ENCODE peak calls at places on chromosome X, in nine cellular contexts. P, Y, F, X, S, W, T, U and B are unnamed samples.

GRCh38 chrX:1727531-1728027 is 112.7 kb downstream of the ASMT start:
- DNase-seq in P (no peak), Y (no peak), F (no peak), X (no peak), S (no peak), W (no peak), T (no peak), U (no peak), B (no peak)

GRCh38 chrX:147894332-147894870 is 17.3 kb upstream of the FMR1 start:
- DNase-seq in P (no peak), Y (peak; percentile 24), F (no peak), X (no peak), S (no peak), W (no peak), T (no peak), U (no peak), B (no peak)

GRCh38 chrX:112818114-112819012 is 22.3 kb downstream of the AMOT start:
- DNase-seq in P (no peak), Y (no peak), F (no peak), X (no peak), S (no peak), W (no peak), T (no peak), U (no peak), B (no peak)

GRCh38 chrX:8820910-8821527 is 19.8 kb upstream of the FAM9A start:
- DNase-seq in P (no peak), Y (peak; percentile 36), F (no peak), X (no peak), S (peak; percentile 6), W (no peak), T (no peak), U (no peak), B (peak; percentile 23)

GRCh38 chrX:54633641-54634040 is 103.6 kb downstream of the GNL3L start:
- DNase-seq in P (no peak), Y (peak; percentile 78), F (no peak), X (no peak), S (peak; percentile 28), W (no peak), T (no peak), U (no peak), B (no peak)

GRCh38 chrX:148542481-148543255 is 42.3 kb downstream of the AFF2 start:
- DNase-seq in P (no peak), Y (no peak), F (no peak), X (no peak), S (no peak), W (no peak), T (no peak), U (no peak), B (no peak)

GRCh38 chrX:148577711-148578110 is 77.3 kb downstream of the AFF2 start:
- DNase-seq in P (no peak), Y (no peak), F (no peak), X (no peak), S (no peak), W (no peak), T (no peak), U (no peak), B (no peak)

GRCh38 chrX:130878350-130879341 is 24.4 kb downstream of the ENOX2 start:
- DNase-seq in P (no peak), Y (peak; percentile 91), F (no peak), X (peak; percentile 68), S (peak; percentile 85), W (no peak), T (peak; percentile 26), U (no peak), B (no peak)

GRCh38 chrX:136880003-136880451 is 498 bp downstream of the RBMX start:
- DNase-seq in P (peak; percentile 5), Y (peak; percentile 26), F (peak; percentile 50), X (no peak), S (no peak), W (peak; percentile 41), T (peak; percentile 78), U (peak; percentile 22), B (peak; percentile 12)

GRCh38 chrX:39693298-39693697 is 404.5 kb downstream of the BCOR start:
- DNase-seq in P (no peak), Y (no peak), F (no peak), X (no peak), S (no peak), W (no peak), T (no peak), U (no peak), B (no peak)

GRCh38 chrX:37926700-37927099 is 79.3 kb upstream of the DYNLT3 start:
- DNase-seq in P (peak; percentile 11), Y (peak; percentile 67), F (no peak), X (no peak), S (peak; percentile 41), W (peak; percentile 28), T (no peak), U (no peak), B (no peak)

GRCh38 chrX:65581661-65582339 is 47.2 kb upstream of the LAS1L start:
- DNase-seq in P (peak; percentile 52), Y (peak; percentile 70), F (peak; percentile 83), X (peak; percentile 68), S (peak; percentile 61), W (peak; percentile 77), T (no peak), U (peak; percentile 61), B (peak; percentile 57)

GRCh38 chrX:48531359-48531954 is 8.1 kb upstream of the TBC1D25 start:
- DNase-seq in P (no peak), Y (peak; percentile 80), F (no peak), X (no peak), S (peak; percentile 69), W (no peak), T (no peak), U (no peak), B (no peak)

GRCh38 chrX:645024-645376 is 14.4 kb downstream of the SHOX start:
- DNase-seq in P (no peak), Y (no peak), F (peak; percentile 77), X (no peak), S (no peak), W (no peak), T (no peak), U (no peak), B (no peak)

GRCh38 chrX:134999469-134999868 is 8.7 kb downstream of the SMIM10 start:
- DNase-seq in P (peak; percentile 22), Y (peak; percentile 72), F (no peak), X (no peak), S (peak; percentile 69), W (peak; percentile 21), T (no peak), U (no peak), B (no peak)

GRCh38 chrX:41406211-41406610 is 40.9 kb upstream of the NYX start:
- DNase-seq in P (no peak), Y (no peak), F (no peak), X (no peak), S (peak; percentile 18), W (no peak), T (no peak), U (no peak), B (no peak)

GRCh38 chrX:77160301-77160700 is 286.9 kb upstream of the FGF16 start:
- DNase-seq in P (no peak), Y (no peak), F (no peak), X (no peak), S (no peak), W (peak; percentile 0), T (no peak), U (no peak), B (peak; percentile 27)

GRCh38 chrX:64894454-64895038 is 81.7 kb downstream of the ZC4H2 start:
- DNase-seq in P (peak; percentile 12), Y (peak; percentile 0), F (peak; percentile 62), X (no peak), S (peak; percentile 5), W (peak; percentile 54), T (no peak), U (no peak), B (peak; percentile 53)

GRCh38 chrX:112545051-112545450 is 134.7 kb downstream of the LHFPL1 start:
- DNase-seq in P (no peak), Y (no peak), F (no peak), X (no peak), S (peak; percentile 15), W (no peak), T (no peak), U (no peak), B (no peak)

GRCh38 chrX:3143043-3143799 is 102.0 kb downstream of the ARSF start:
- DNase-seq in P (no peak), Y (no peak), F (no peak), X (no peak), S (no peak), W (peak; percentile 6), T (no peak), U (no peak), B (no peak)

GRCh38 chrX:94524867-94525266 is 850.9 kb downstream of the FAM133A start:
- DNase-seq in P (peak; percentile 0), Y (no peak), F (no peak), X (no peak), S (no peak), W (peak; percentile 1), T (no peak), U (no peak), B (no peak)
- TF ChIP-seq CTCF in P (no peak), Y (no peak), F (no peak), X (no peak), S (no peak), W (no peak), T (no peak), U (no peak), B (no peak)

DNA sequence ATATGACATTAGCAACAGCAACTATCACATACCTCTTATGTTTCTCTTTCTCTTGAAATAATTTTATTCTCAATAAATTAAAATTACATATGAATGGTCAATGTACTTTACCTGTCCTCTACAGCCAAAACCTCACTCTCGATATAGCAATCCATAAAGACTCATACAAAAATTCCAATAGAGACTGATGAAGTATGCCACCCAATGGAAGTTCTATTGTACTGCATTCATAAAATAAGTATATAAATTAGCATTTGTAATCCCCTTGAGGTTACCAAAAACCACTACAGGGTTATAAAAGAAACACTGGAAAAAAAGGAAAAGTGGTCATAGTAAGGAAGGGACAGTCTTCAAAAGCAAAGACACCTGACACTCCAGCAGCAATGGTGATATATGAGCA is 32.8 kb downstream of the CLDN2 start:
- DNase-seq in P (no peak), Y (peak; percentile 48), F (no peak), X (no peak), S (no peak), W (no peak), T (no peak), U (no peak), B (no peak)
- TF ChIP-seq CTCF in P (no peak), Y (peak; percentile 39), F (no peak), X (peak; percentile 20), S (peak; percentile 43), W (no peak), T (peak; percentile 25), U (no peak), B (peak; percentile 44)

DNA sequence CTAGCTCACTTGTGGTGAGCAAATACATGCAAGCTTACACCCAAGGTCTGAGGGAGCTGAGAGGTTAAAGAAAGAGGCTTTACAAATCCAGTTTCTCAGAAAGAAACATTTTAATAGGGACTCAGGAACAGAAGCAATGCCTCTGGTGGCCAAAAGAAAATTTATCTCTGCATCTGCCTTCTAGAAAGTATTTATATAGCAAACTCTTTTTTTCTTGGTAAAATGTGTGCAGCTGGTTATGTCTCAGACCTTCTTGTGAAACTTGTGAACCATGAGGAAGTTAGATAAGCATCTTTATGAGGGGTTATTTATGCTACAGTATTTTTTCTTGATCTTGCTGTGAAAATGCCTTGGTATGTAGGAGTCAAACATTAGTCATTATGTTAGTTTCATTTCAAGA is 48.5 kb upstream of the CYSLTR1 start:
- DNase-seq in P (no peak), Y (peak; percentile 1), F (no peak), X (no peak), S (no peak), W (no peak), T (no peak), U (no peak), B (no peak)
- TF ChIP-seq CTCF in P (no peak), Y (peak; percentile 2), F (no peak), X (no peak), S (no peak), W (no peak), T (no peak), U (no peak), B (no peak)

GRCh38 chrX:149830192-149830873 is 48.6 kb downstream of the MAGEA9 start:
- DNase-seq in P (no peak), Y (peak; percentile 19), F (no peak), X (no peak), S (peak; percentile 17), W (peak; percentile 20), T (no peak), U (no peak), B (peak; percentile 26)
- TF ChIP-seq CTCF in P (no peak), Y (no peak), F (no peak), X (no peak), S (no peak), W (no peak), T (no peak), U (no peak), B (no peak)